ENCODE peak calls at places on chromosome 22, in eight cellular contexts. One of them, this sample, is unnamed.

GRCh38 chr22:47175761-47176359 is 413.4 kb downstream of the TBC1D22A start:
- DNase-seq in IMR-90: no peak
- DNase-seq in HFF-Myc: no peak
- DNase-seq in fibroblast of pulmonary artery: no peak
- DNase-seq in astrocyte: no peak
- DNase-seq in A549: no peak
- DNase-seq in right atrium auricular region: no peak
- DNase-seq in epithelial cell of esophagus: no peak
- DNase-seq in this sample: no peak

GRCh38 chr22:17569971-17570511 is 6.7 kb downstream of the SLC25A18 start:
- DNase-seq in IMR-90: peak
- DNase-seq in HFF-Myc: no peak
- DNase-seq in fibroblast of pulmonary artery: peak
- DNase-seq in astrocyte: peak
- DNase-seq in A549: no peak
- DNase-seq in right atrium auricular region: peak
- DNase-seq in epithelial cell of esophagus: no peak
- DNase-seq in this sample: no peak

GRCh38 chr22:32475428-32476010 is 908 bp downstream of the FBXO7 start:
- DNase-seq in IMR-90: no peak
- DNase-seq in HFF-Myc: no peak
- DNase-seq in fibroblast of pulmonary artery: peak
- DNase-seq in astrocyte: no peak
- DNase-seq in A549: peak
- DNase-seq in right atrium auricular region: peak
- DNase-seq in epithelial cell of esophagus: peak
- DNase-seq in this sample: peak

GRCh38 chr22:33853200-33854097 is 66.8 kb downstream of the LARGE1 start:
- DNase-seq in IMR-90: peak
- DNase-seq in HFF-Myc: no peak
- DNase-seq in fibroblast of pulmonary artery: peak
- DNase-seq in astrocyte: peak
- DNase-seq in A549: peak
- DNase-seq in right atrium auricular region: peak
- DNase-seq in epithelial cell of esophagus: peak
- DNase-seq in this sample: no peak

GRCh38 chr22:45164217-45165123 is 745 bp downstream of the NUP50 start:
- DNase-seq in IMR-90: no peak
- DNase-seq in HFF-Myc: no peak
- DNase-seq in fibroblast of pulmonary artery: peak
- DNase-seq in astrocyte: peak
- DNase-seq in A549: no peak
- DNase-seq in right atrium auricular region: no peak
- DNase-seq in epithelial cell of esophagus: peak
- DNase-seq in this sample: no peak

GRCh38 chr22:21755855-21756284 is 20.3 kb upstream of the YPEL1 start:
- DNase-seq in IMR-90: peak
- DNase-seq in HFF-Myc: no peak
- DNase-seq in fibroblast of pulmonary artery: peak
- DNase-seq in astrocyte: peak
- DNase-seq in A549: no peak
- DNase-seq in right atrium auricular region: no peak
- DNase-seq in epithelial cell of esophagus: peak
- DNase-seq in this sample: no peak

GRCh38 chr22:49884503-49885260 is 31.0 kb downstream of the ZBED4 start:
- DNase-seq in IMR-90: no peak
- DNase-seq in HFF-Myc: no peak
- DNase-seq in fibroblast of pulmonary artery: no peak
- DNase-seq in astrocyte: no peak
- DNase-seq in A549: no peak
- DNase-seq in right atrium auricular region: no peak
- DNase-seq in epithelial cell of esophagus: no peak
- DNase-seq in this sample: no peak

GRCh38 chr22:27461470-27461869 is 340.1 kb downstream of the MN1 start:
- DNase-seq in IMR-90: peak
- DNase-seq in HFF-Myc: no peak
- DNase-seq in fibroblast of pulmonary artery: peak
- DNase-seq in astrocyte: peak
- DNase-seq in A549: peak
- DNase-seq in right atrium auricular region: no peak
- DNase-seq in epithelial cell of esophagus: peak
- DNase-seq in this sample: peak

GRCh38 chr22:42969348-42969975 is 45.5 kb downstream of the PACSIN2 start:
- DNase-seq in IMR-90: peak
- DNase-seq in HFF-Myc: peak
- DNase-seq in fibroblast of pulmonary artery: peak
- DNase-seq in astrocyte: peak
- DNase-seq in A549: no peak
- DNase-seq in right atrium auricular region: no peak
- DNase-seq in epithelial cell of esophagus: no peak
- DNase-seq in this sample: no peak

GRCh38 chr22:46504586-46504985 is 32.8 kb downstream of the CELSR1 start:
- DNase-seq in IMR-90: no peak
- DNase-seq in HFF-Myc: no peak
- DNase-seq in fibroblast of pulmonary artery: no peak
- DNase-seq in astrocyte: peak
- DNase-seq in A549: no peak
- DNase-seq in right atrium auricular region: no peak
- DNase-seq in epithelial cell of esophagus: no peak
- DNase-seq in this sample: no peak

GRCh38 chr22:49486225-49486624 is 341.4 kb downstream of the BRD1 start:
- DNase-seq in IMR-90: no peak
- DNase-seq in HFF-Myc: no peak
- DNase-seq in fibroblast of pulmonary artery: no peak
- DNase-seq in astrocyte: no peak
- DNase-seq in A549: no peak
- DNase-seq in right atrium auricular region: no peak
- DNase-seq in epithelial cell of esophagus: no peak
- DNase-seq in this sample: no peak

GRCh38 chr22:39152024-39152510 is 413 bp downstream of the CBX7 start:
- DNase-seq in IMR-90: no peak
- DNase-seq in HFF-Myc: no peak
- DNase-seq in fibroblast of pulmonary artery: no peak
- DNase-seq in astrocyte: no peak
- DNase-seq in A549: no peak
- DNase-seq in right atrium auricular region: no peak
- DNase-seq in epithelial cell of esophagus: no peak
- DNase-seq in this sample: no peak

GRCh38 chr22:42363851-42364250 is 68.4 kb downstream of the NFAM1 start:
- DNase-seq in IMR-90: no peak
- DNase-seq in HFF-Myc: no peak
- DNase-seq in fibroblast of pulmonary artery: no peak
- DNase-seq in astrocyte: no peak
- DNase-seq in A549: no peak
- DNase-seq in right atrium auricular region: no peak
- DNase-seq in epithelial cell of esophagus: no peak
- DNase-seq in this sample: no peak

GRCh38 chr22:49206281-49206680 is 621.4 kb downstream of the BRD1 start:
- DNase-seq in IMR-90: no peak
- DNase-seq in HFF-Myc: no peak
- DNase-seq in fibroblast of pulmonary artery: no peak
- DNase-seq in astrocyte: no peak
- DNase-seq in A549: no peak
- DNase-seq in right atrium auricular region: peak
- DNase-seq in epithelial cell of esophagus: no peak
- DNase-seq in this sample: no peak

GRCh38 chr22:50267591-50268390 is 2.4 kb downstream of the MAPK11 start:
- DNase-seq in IMR-90: peak
- DNase-seq in HFF-Myc: no peak
- DNase-seq in fibroblast of pulmonary artery: peak
- DNase-seq in astrocyte: no peak
- DNase-seq in A549: peak
- DNase-seq in right atrium auricular region: no peak
- DNase-seq in epithelial cell of esophagus: peak
- DNase-seq in this sample: no peak

GRCh38 chr22:39524089-39524752 is 3.9 kb downstream of the ATF4 start:
- DNase-seq in IMR-90: no peak
- DNase-seq in HFF-Myc: no peak
- DNase-seq in fibroblast of pulmonary artery: no peak
- DNase-seq in astrocyte: no peak
- DNase-seq in A549: no peak
- DNase-seq in right atrium auricular region: no peak
- DNase-seq in epithelial cell of esophagus: no peak
- DNase-seq in this sample: no peak

GRCh38 chr22:32644252-32645100 is 157.0 kb upstream of the TIMP3 start:
- DNase-seq in IMR-90: peak
- DNase-seq in HFF-Myc: no peak
- DNase-seq in fibroblast of pulmonary artery: peak
- DNase-seq in astrocyte: peak
- DNase-seq in A549: no peak
- DNase-seq in right atrium auricular region: peak
- DNase-seq in epithelial cell of esophagus: peak
- DNase-seq in this sample: no peak

GRCh38 chr22:41217553-41218157 is 12.5 kb downstream of the L3MBTL2 start:
- DNase-seq in IMR-90: peak
- DNase-seq in HFF-Myc: no peak
- DNase-seq in fibroblast of pulmonary artery: peak
- DNase-seq in astrocyte: peak
- DNase-seq in A549: no peak
- DNase-seq in right atrium auricular region: peak
- DNase-seq in epithelial cell of esophagus: peak
- DNase-seq in this sample: no peak
- H3K4me3 ChIP-seq in IMR-90: peak
- H3K4me3 ChIP-seq in HFF-Myc: no peak
- H3K4me3 ChIP-seq in fibroblast of pulmonary artery: peak
- H3K4me3 ChIP-seq in astrocyte: no peak
- H3K4me3 ChIP-seq in A549: no peak
- H3K4me3 ChIP-seq in right atrium auricular region: peak
- H3K4me3 ChIP-seq in epithelial cell of esophagus: no peak
- H3K4me3 ChIP-seq in this sample: no peak

DNA sequence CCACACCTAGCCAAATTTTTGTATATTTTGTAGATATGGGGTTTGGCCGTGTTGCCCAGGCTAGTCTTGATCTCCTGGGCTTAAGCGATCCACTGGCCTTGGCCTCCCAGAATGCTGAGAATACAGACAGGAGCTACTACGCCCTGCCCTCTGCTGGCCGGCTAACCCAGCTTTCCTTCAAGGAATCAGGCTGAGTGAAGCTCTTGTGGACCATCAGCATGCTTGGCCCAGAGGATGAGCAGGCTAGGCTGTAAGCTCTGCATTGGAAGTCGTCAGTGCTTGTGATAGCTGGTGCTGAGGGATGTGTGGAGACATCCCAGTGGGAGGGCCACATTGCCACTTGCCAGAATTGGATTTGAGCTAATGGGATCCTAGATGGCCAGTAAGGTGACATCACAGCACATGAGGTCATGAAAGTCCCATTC is 60.6 kb downstream of the MED15 start:
- DNase-seq in IMR-90: peak
- DNase-seq in HFF-Myc: no peak
- DNase-seq in fibroblast of pulmonary artery: peak
- DNase-seq in astrocyte: peak
- DNase-seq in A549: peak
- DNase-seq in right atrium auricular region: no peak
- DNase-seq in epithelial cell of esophagus: peak
- DNase-seq in this sample: peak
- TF ChIP-seq CTCF in IMR-90: peak
- TF ChIP-seq CTCF in HFF-Myc: peak
- TF ChIP-seq CTCF in fibroblast of pulmonary artery: peak
- TF ChIP-seq CTCF in astrocyte: peak
- TF ChIP-seq CTCF in A549: peak
- TF ChIP-seq CTCF in right atrium auricular region: peak
- TF ChIP-seq CTCF in epithelial cell of esophagus: peak
- TF ChIP-seq CTCF in this sample: peak

DNA sequence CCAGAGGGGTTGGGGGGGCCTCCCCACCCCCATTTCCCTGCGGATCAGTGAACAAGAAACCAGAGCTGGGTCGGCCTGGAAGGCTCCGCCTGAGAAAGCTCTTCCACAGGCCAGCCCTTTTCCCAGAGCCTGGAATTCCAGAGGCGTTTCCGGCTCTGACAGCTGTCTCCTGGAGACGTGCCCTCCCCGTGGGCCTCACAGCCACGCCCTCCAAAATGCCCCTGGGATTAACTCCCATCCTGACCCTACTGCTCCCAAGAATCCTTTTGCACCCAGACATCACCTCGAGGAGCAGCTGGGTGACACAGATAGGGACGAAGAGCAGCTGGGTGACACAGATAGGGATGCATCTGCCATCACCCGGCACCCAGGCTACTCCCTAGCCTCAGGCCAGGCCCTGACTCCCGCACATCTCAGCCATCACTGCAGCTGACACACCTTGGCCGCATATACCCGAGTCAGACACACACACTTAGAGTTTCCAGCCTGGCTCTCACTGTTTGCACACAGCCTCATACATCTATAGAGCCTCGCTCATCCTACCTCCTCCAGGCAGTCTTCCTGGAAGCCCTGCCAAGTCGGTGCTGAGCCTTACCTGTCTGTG is 7.6 kb upstream of the CDC42EP1 start:
- DNase-seq in IMR-90: peak
- DNase-seq in HFF-Myc: peak
- DNase-seq in fibroblast of pulmonary artery: peak
- DNase-seq in astrocyte: peak
- DNase-seq in A549: no peak
- DNase-seq in right atrium auricular region: no peak
- DNase-seq in epithelial cell of esophagus: peak
- DNase-seq in this sample: no peak
- H3K4me3 ChIP-seq in IMR-90: no peak
- H3K4me3 ChIP-seq in HFF-Myc: no peak
- H3K4me3 ChIP-seq in fibroblast of pulmonary artery: no peak
- H3K4me3 ChIP-seq in astrocyte: no peak
- H3K4me3 ChIP-seq in A549: no peak
- H3K4me3 ChIP-seq in right atrium auricular region: no peak
- H3K4me3 ChIP-seq in epithelial cell of esophagus: no peak
- H3K4me3 ChIP-seq in this sample: no peak

GRCh38 chr22:30444632-30445437 is 19.3 kb downstream of the MTFP1 start:
- DNase-seq in IMR-90: peak
- DNase-seq in HFF-Myc: no peak
- DNase-seq in fibroblast of pulmonary artery: peak
- DNase-seq in astrocyte: no peak
- DNase-seq in A549: peak
- DNase-seq in right atrium auricular region: no peak
- DNase-seq in epithelial cell of esophagus: peak
- DNase-seq in this sample: no peak

GRCh38 chr22:30439836-30440235 is 14.3 kb downstream of the MTFP1 start:
- DNase-seq in IMR-90: no peak
- DNase-seq in HFF-Myc: no peak
- DNase-seq in fibroblast of pulmonary artery: no peak
- DNase-seq in astrocyte: no peak
- DNase-seq in A549: no peak
- DNase-seq in right atrium auricular region: no peak
- DNase-seq in epithelial cell of esophagus: peak
- DNase-seq in this sample: no peak

GRCh38 chr22:30441088-30441487 is 15.5 kb downstream of the MTFP1 start:
- DNase-seq in IMR-90: no peak
- DNase-seq in HFF-Myc: no peak
- DNase-seq in fibroblast of pulmonary artery: no peak
- DNase-seq in astrocyte: no peak
- DNase-seq in A549: no peak
- DNase-seq in right atrium auricular region: no peak
- DNase-seq in epithelial cell of esophagus: no peak
- DNase-seq in this sample: no peak

DNA sequence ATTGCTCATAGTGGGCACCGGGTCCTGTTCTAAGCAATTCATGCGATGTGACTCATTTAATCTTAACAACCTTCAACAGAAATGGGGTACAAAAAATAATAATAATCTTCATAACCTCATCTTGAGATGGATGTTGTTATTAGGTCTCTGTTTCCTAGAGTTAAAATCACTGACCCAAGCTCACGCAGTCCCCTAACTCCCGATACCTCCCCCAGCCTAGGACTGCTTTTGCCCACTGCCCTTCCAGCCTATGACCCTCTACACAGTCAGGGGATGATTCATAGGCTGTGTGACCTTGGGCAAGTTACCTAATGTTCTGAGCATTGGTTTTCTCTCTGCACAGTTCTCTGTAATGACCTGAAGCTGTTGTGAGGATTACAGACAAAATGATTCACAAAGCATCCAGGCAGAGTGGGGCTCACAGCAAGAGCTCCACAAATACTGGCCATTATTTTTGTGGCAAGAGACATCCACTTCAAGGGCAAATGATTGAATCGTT is 19.9 kb downstream of the MTFP1 start:
- DNase-seq in IMR-90: peak
- DNase-seq in HFF-Myc: no peak
- DNase-seq in fibroblast of pulmonary artery: no peak
- DNase-seq in astrocyte: no peak
- DNase-seq in A549: no peak
- DNase-seq in right atrium auricular region: no peak
- DNase-seq in epithelial cell of esophagus: peak
- DNase-seq in this sample: no peak
- TF ChIP-seq CTCF in IMR-90: no peak
- TF ChIP-seq CTCF in HFF-Myc: no peak
- TF ChIP-seq CTCF in fibroblast of pulmonary artery: no peak
- TF ChIP-seq CTCF in astrocyte: no peak
- TF ChIP-seq CTCF in A549: no peak
- TF ChIP-seq CTCF in right atrium auricular region: no peak
- TF ChIP-seq CTCF in epithelial cell of esophagus: no peak
- TF ChIP-seq CTCF in this sample: no peak